ENCODE peak calls at places on chromosomes 2 and 18, in five cellular contexts. S is stimulated activated CD4-positive, alpha-beta T cell treated with anti-CD3 and anti-CD28 coated beads, Interleukin-2, amount 100 ng/mL, for 48 hours; I is NCI-H2107; B is PC-9; F is activated naive CD4-positive, alpha-beta T cell treated with anti-CD3 and anti-CD28 coated beads, Interleukin-2, amount 10 ng/mL, durations not matched to agents 7 days and 5 days. E is an unnamed sample.

GRCh38 chr2:1446281-1446680 is 33.0 kb downstream of the TPO start:
- DNase-seq in B (no peak), S (no peak), F (no peak), I (no peak), E (no peak)

GRCh38 chr2:147374410-147374811 is 470.4 kb upstream of the ACVR2A start:
- DNase-seq in B (no peak), S (no peak), I (no peak), F (no peak), E (no peak)

GRCh38 chr2:234029150-234029733 is 21.3 kb upstream of the SPP2 start:
- DNase-seq in F (no peak), S (no peak), I (no peak), B (no peak), E (no peak)

GRCh38 chr2:229943770-229944449 is 21.6 kb downstream of the FBXO36 start:
- DNase-seq in B (no peak), I (no peak), F (no peak), S (no peak), E (no peak)

GRCh38 chr2:56224316-56224715 is 40.5 kb downstream of the CCDC85A start:
- DNase-seq in F (no peak), S (no peak), B (no peak), I (no peak), E (no peak)

GRCh38 chr2:141311430-141311829 is 819.4 kb downstream of the LRP1B start:
- DNase-seq in S (no peak), F (no peak), I (no peak), B (no peak), E (no peak)

GRCh38 chr2:234444888-234445287 is 52.0 kb downstream of the ARL4C start:
- DNase-seq in S (no peak), B (peak), F (peak), I (no peak), E (peak)

GRCh38 chr2:38613126-38613848 is 10.6 kb upstream of the HNRNPLL start:
- DNase-seq in B (no peak), F (no peak), S (no peak), I (no peak), E (no peak)

GRCh38 chr2:28593356-28593755 is 97.5 kb downstream of the PLB1 start:
- DNase-seq in F (no peak), I (no peak), S (no peak), B (no peak), E (no peak)

GRCh38 chr18:13443546-13443945 is 225.0 kb downstream of the LDLRAD4 start:
- DNase-seq in F (no peak), B (no peak), I (no peak), S (no peak), E (peak)

GRCh38 chr2:36408198-36408703 is 52.7 kb downstream of the CRIM1 start:
- DNase-seq in B (no peak), I (no peak), S (no peak), F (no peak), E (no peak)

GRCh38 chr2:73891276-73891901 is 1.4 kb upstream of the ACTG2 start:
- DNase-seq in F (no peak), S (no peak), I (no peak), B (no peak), E (no peak)

GRCh38 chr18:55236150-55236931 is 277.1 kb upstream of the CCDC68 start:
- DNase-seq in I (no peak), S (no peak), B (no peak), F (no peak), E (no peak)

GRCh38 chr2:74080346-74080745 is 67.4 kb downstream of the BOLA3 start:
- DNase-seq in B (no peak), S (no peak), F (no peak), I (no peak), E (no peak)

GRCh38 chr2:27681844-27682243 is 18.2 kb downstream of the SLC4A1AP start:
- DNase-seq in B (peak), I (no peak), S (no peak), F (no peak), E (no peak)

GRCh38 chr2:86368181-86368824 is 30.9 kb upstream of the REEP1 start:
- DNase-seq in B (peak), F (peak), I (no peak), S (peak), E (peak)

GRCh38 chr2:232522855-232523681 is 2.9 kb downstream of the PRSS56 start:
- DNase-seq in F (no peak), I (no peak), B (no peak), S (no peak), E (no peak)

GRCh38 chr2:212845941-212846340 is 305.5 kb downstream of the IKZF2 start:
- DNase-seq in S (no peak), B (no peak), I (no peak), F (no peak), E (no peak)

GRCh38 chr2:240123821-240124650 is 12.1 kb downstream of the COPS9 start:
- DNase-seq in F (no peak), I (no peak), S (no peak), B (no peak), E (no peak)

GRCh38 chr2:30950339-30950738 is 143.1 kb upstream of the CAPN13 start:
- DNase-seq in S (no peak), F (no peak), I (no peak), B (no peak), E (no peak)

GRCh38 chr2:31287681-31288080 is 53.7 kb downstream of the EHD3 start:
- DNase-seq in I (no peak), S (no peak), F (no peak), B (no peak), E (no peak)

GRCh38 chr2:222887124-222887523 is 26.3 kb downstream of the ACSL3 start:
- DNase-seq in F (no peak), I (no peak), B (no peak), S (no peak), E (no peak)

GRCh38 chr18:56284319-56284718 is 354.1 kb downstream of the TXNL1 start:
- DNase-seq in F (no peak), S (no peak), B (no peak), I (no peak), E (no peak)

GRCh38 chr2:11551569-11552259 is 17.9 kb downstream of the GREB1 start:
- DNase-seq in I (no peak), S (no peak), F (no peak), B (no peak), E (no peak)

GRCh38 chr18:57640749-57641148 is 19.1 kb upstream of the NARS1 start:
- DNase-seq in I (no peak), S (no peak), B (no peak), F (no peak), E (no peak)

GRCh38 chr18:59954746-59955145 is 55.0 kb downstream of the PMAIP1 start:
- DNase-seq in S (no peak), F (no peak), I (no peak), B (peak), E (peak)

GRCh38 chr2:98698896-98699295 is 32.0 kb downstream of the MGAT4A start:
- DNase-seq in F (no peak), B (no peak), I (no peak), S (no peak), E (no peak)

GRCh38 chr2:52686935-52687334 is 1080.7 kb upstream of the CHAC2 start:
- DNase-seq in S (no peak), F (no peak), B (no peak), I (no peak), E (no peak)

GRCh38 chr2:215454519-215454918 is 18.7 kb upstream of the FN1 start:
- DNase-seq in B (no peak), F (no peak), I (no peak), S (no peak), E (no peak)

GRCh38 chr2:76711490-76711889 is 810.7 kb downstream of the LRRTM4 start:
- DNase-seq in B (no peak), F (no peak), S (no peak), I (peak), E (no peak)

GRCh38 chr18:13629841-13630747 is 96.3 kb downstream of the FAM210A start:
- DNase-seq in B (peak), I (no peak), F (peak), S (no peak), E (peak)

GRCh38 chr2:175855236-175855635 is 146.8 kb downstream of the LNPK start:
- DNase-seq in I (no peak), S (no peak), B (no peak), F (no peak), E (no peak)

E was measured in DND-41.